ENCODE peak calls at places on chromosomes 12 and 14, in six cellular contexts. I is IMR-90, M is transverse colon, U is K562, V is HCT116, G is A549. P is an unnamed sample. For H3K4me1, the result is how much of the 10 kb centered on the place peaks cover.

GRCh38 chr12:130916251-130916911 is 37.3 kb upstream of the ADGRD1 start:
- DNase-seq in I (peak), M (peak), U (peak), V (peak), G (peak), P (peak)

GRCh38 chr14:59455411-59455810 is 9.8 kb downstream of the GPR135 start:
- DNase-seq in I (peak), M (no peak), U (no peak), V (no peak), G (no peak), P (no peak)

GRCh38 chr12:75666126-75666979 is 154.9 kb upstream of the KRR1 start:
- DNase-seq in I (peak), M (no peak), U (no peak), V (no peak), G (peak), P (no peak)

GRCh38 chr12:10673660-10674384 is at the start of gene STYK1:
- DNase-seq in I (peak), M (peak), U (peak), V (peak), G (peak), P (peak)

GRCh38 chr12:96434107-96434506 is 33.9 kb upstream of the CDK17 start:
- DNase-seq in I (peak), M (peak), U (no peak), V (no peak), G (no peak), P (no peak)

GRCh38 chr12:116090516-116090915 is 187.0 kb downstream of the MED13L start:
- DNase-seq in I (no peak), M (no peak), U (no peak), V (no peak), G (no peak), P (no peak)

GRCh38 chr14:82806426-82806825 is 1272.8 kb upstream of the SEL1L start:
- DNase-seq in I (no peak), M (no peak), U (no peak), V (no peak), G (no peak), P (no peak)

GRCh38 chr12:105221588-105222325 is 14.2 kb downstream of the APPL2 start:
- DNase-seq in I (no peak), M (no peak), U (no peak), V (no peak), G (no peak), P (no peak)

GRCh38 chr12:115404761-115405470 is 720.9 kb upstream of the TBX3 start:
- DNase-seq in I (peak), M (no peak), U (no peak), V (no peak), G (peak), P (no peak)

GRCh38 chr12:98198261-98198982 is 317.0 kb upstream of the TMPO start:
- DNase-seq in I (no peak), M (no peak), U (no peak), V (no peak), G (no peak), P (no peak)

GRCh38 chr12:130764475-130765185 is 48.5 kb upstream of the RIMBP2 start:
- DNase-seq in I (peak), M (no peak), U (peak), V (peak), G (peak), P (peak)

GRCh38 chr14:73788871-73789590 is 62.6 kb upstream of the PTGR2 start:
- DNase-seq in I (no peak), M (no peak), U (no peak), V (no peak), G (no peak), P (no peak)

GRCh38 chr14:73792476-73792875 is 59.2 kb upstream of the PTGR2 start:
- DNase-seq in I (no peak), M (no peak), U (no peak), V (no peak), G (no peak), P (no peak)

GRCh38 chr14:73787760-73788508 is 63.7 kb upstream of the PTGR2 start:
- DNase-seq in I (peak), M (no peak), U (peak), V (no peak), G (no peak), P (no peak)

GRCh38 chr14:73786942-73787759 is 64.5 kb upstream of the PTGR2 start:
- DNase-seq in I (peak), M (peak), U (peak), V (no peak), G (peak), P (peak)

GRCh38 chr14:73789996-73790581 is 61.5 kb upstream of the PTGR2 start:
- DNase-seq in I (peak), M (peak), U (no peak), V (no peak), G (no peak), P (peak)
- TF ChIP-seq POLR2A in I (peak), M (peak), U (no peak), V (no peak), G (no peak), P (no peak)

GRCh38 chr12:100795193-100796179 is 910 bp downstream of the ANO4 start:
- DNase-seq in I (no peak), M (no peak), U (no peak), V (no peak), G (no peak), P (no peak)
- H3K4me3 ChIP-seq in I (peak), M (no peak), U (no peak), V (no peak), G (no peak), P (peak)

GRCh38 chr12:52439845-52440244 is 5.7 kb upstream of the KRT75 start:
- DNase-seq in I (no peak), M (no peak), U (no peak), V (no peak), G (no peak), P (no peak)

GRCh38 chr12:52437508-52437907 is 3.3 kb upstream of the KRT75 start:
- DNase-seq in I (no peak), M (no peak), U (no peak), V (no peak), G (no peak), P (no peak)

GRCh38 chr12:52440821-52441319 is 6.7 kb upstream of the KRT75 start:
- DNase-seq in I (peak), M (no peak), U (no peak), V (peak), G (peak), P (no peak)

GRCh38 chr12:52438305-52439301 is 4.4 kb upstream of the KRT75 start:
- DNase-seq in I (no peak), M (no peak), U (no peak), V (no peak), G (no peak), P (no peak)

GRCh38 chr12:52439420-52439819 is 5.2 kb upstream of the KRT75 start:
- DNase-seq in I (no peak), M (no peak), U (no peak), V (no peak), G (no peak), P (no peak)
- H3K4me1 ChIP-seq in I (under half), M (under half), U (under half), V (under half), G (under half), P (under half)

GRCh38 chr14:67695394-67695949 is at the start of gene RDH11:
- DNase-seq in I (peak), M (peak), U (peak), V (peak), G (peak), P (peak)
- TF ChIP-seq POLR2A in I (peak), M (peak), U (peak), V (peak), G (peak), P (peak)